ENCODE peak calls at places on chromosomes 12 and 14, in five cellular contexts. U is IMR-90, Z is bronchial epithelial cell, D is right atrium auricular region, C is B cell. K is an unnamed sample.

GRCh38 chr14:105026033-105026785 is 5.3 kb upstream of the CDCA4 start:
- DNase-seq in C (no peak), Z (peak), D (no peak), U (peak), K (peak)

GRCh38 chr12:10101648-10102220 is 2.9 kb upstream of the CLEC1A start:
- DNase-seq in C (no peak), U (no peak), Z (no peak), D (no peak), K (no peak)

GRCh38 chr14:67411375-67411774 is 590 bp downstream of the PLEK2 start:
- DNase-seq in U (no peak), D (no peak), C (no peak), Z (no peak), K (no peak)

GRCh38 chr12:39619316-39619659 is 315 bp downstream of the ABCD2 start:
- DNase-seq in U (no peak), C (no peak), D (no peak), Z (no peak), K (no peak)

GRCh38 chr14:94282991-94283723 is 9.9 kb downstream of the SERPINA10 start:
- DNase-seq in D (no peak), C (no peak), Z (peak), U (no peak), K (no peak)

GRCh38 chr14:71271166-71271945 is 364.1 kb downstream of the PCNX1 start:
- DNase-seq in D (no peak), U (no peak), C (no peak), Z (no peak), K (no peak)

GRCh38 chr14:66624319-66624937 is 116.5 kb downstream of the GPHN start:
- DNase-seq in D (peak), C (peak), U (peak), Z (peak), K (peak)

GRCh38 chr12:31325524-31325875 is 450 bp downstream of the SINHCAF start:
- DNase-seq in U (no peak), D (no peak), C (no peak), Z (no peak), K (no peak)

GRCh38 chr12:2447861-2448260 is 346.9 kb upstream of the FKBP4 start:
- DNase-seq in D (no peak), Z (no peak), C (no peak), U (no peak), K (no peak)

GRCh38 chr14:106343636-106344035 is 817.3 kb downstream of the TMEM121 start:
- DNase-seq in Z (no peak), U (no peak), C (no peak), D (peak), K (no peak)

GRCh38 chr14:36805116-36805515 is 143.5 kb downstream of the PAX9 start:
- DNase-seq in Z (no peak), D (peak), U (no peak), C (no peak), K (no peak)

GRCh38 chr12:89768586-89769482 is 60.2 kb upstream of the ATP2B1 start:
- DNase-seq in U (peak), C (no peak), D (no peak), Z (peak), K (peak)

GRCh38 chr12:1529862-1530591 is 64.4 kb downstream of the FBXL14 start:
- DNase-seq in Z (no peak), C (no peak), D (no peak), U (no peak), K (no peak)

GRCh38 chr14:75431011-75431410 is 3.2 kb downstream of the JDP2 start:
- DNase-seq in U (no peak), D (no peak), Z (no peak), C (no peak), K (no peak)

GRCh38 chr12:123073962-123074801 is 76.7 kb downstream of the PITPNM2 start:
- DNase-seq in D (no peak), U (no peak), C (no peak), Z (no peak), K (no peak)

GRCh38 chr14:106652494-106652893 is 1126.1 kb downstream of the TMEM121 start:
- DNase-seq in U (no peak), C (no peak), D (no peak), Z (peak), K (no peak)

GRCh38 chr12:46983393-46983793 is 96.0 kb upstream of the PCED1B start:
- DNase-seq in C (no peak), D (no peak), Z (peak), U (no peak), K (no peak)

GRCh38 chr12:62594771-62595170 is 128.1 kb downstream of the MON2 start:
- DNase-seq in Z (no peak), D (no peak), C (no peak), U (no peak), K (no peak)

GRCh38 chr14:91817566-91818325 is 49.6 kb downstream of the TC2N start:
- DNase-seq in C (peak), Z (no peak), U (no peak), D (no peak), K (no peak)

GRCh38 chr12:52847335-52848102 is 1.3 kb downstream of the KRT78 start:
- DNase-seq in U (no peak), C (no peak), D (no peak), Z (peak), K (no peak)

GRCh38 chr14:37056473-37056872 is 115.9 kb downstream of the SLC25A21 start:
- DNase-seq in U (peak), C (no peak), D (no peak), Z (peak), K (no peak)

GRCh38 chr12:32611986-32612385 is 67.1 kb upstream of the DNM1L start:
- DNase-seq in U (no peak), D (no peak), Z (no peak), C (no peak), K (no peak)

GRCh38 chr12:49776413-49776812 is 35.1 kb downstream of the TMBIM6 start:
- DNase-seq in Z (peak), U (peak), C (peak), D (peak), K (peak)

GRCh38 chr12:6563448-6564050 is 4.5 kb downstream of the NOP2 start:
- DNase-seq in U (peak), C (peak), D (no peak), Z (peak), K (no peak)

DNA sequence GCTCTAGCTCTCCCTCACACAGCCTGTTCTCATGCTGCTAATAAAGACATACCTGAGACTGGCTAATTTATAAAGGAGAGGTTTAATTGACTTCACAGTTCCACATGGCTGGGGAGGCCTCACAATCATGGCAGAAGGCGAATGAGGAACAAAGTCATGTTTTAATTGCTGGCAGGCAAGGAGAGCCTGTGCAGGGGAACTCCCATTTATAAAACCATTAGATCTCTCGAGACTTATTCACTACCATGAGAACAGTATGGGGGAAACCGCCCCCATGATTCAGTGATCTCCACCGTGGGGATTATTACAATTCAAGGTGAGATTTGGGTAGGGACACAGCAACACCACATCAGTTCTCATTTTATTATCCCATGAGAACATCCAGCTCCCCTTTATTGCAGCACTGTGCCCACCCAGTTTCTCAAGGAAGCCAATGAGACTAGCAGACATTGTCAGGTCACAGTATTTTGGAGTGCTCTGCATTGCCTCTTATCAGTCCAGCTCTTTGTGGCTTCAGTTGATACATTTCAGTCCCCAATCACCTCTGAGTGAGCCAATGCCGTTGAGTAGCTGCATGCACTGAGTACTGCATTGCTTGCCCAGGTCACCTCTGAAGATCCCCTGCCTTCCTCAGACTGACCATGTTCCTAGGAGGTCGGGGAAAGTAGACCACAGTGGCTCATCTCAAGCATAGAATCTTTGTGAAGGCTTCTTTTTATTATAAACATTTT is 131.2 kb downstream of the CRADD start:
- DNase-seq in Z (no peak), U (no peak), D (no peak), C (no peak), K (no peak)
- TF ChIP-seq CTCF in Z (no peak), U (no peak), D (no peak), C (no peak), K (no peak)

GRCh38 chr12:57479043-57479375 is 657 bp downstream of the ARHGAP9 start:
- DNase-seq in U (no peak), C (no peak), Z (no peak), D (no peak), K (no peak)
- TF ChIP-seq CTCF in U (no peak), C (no peak), Z (no peak), D (no peak), K (no peak)

DNA sequence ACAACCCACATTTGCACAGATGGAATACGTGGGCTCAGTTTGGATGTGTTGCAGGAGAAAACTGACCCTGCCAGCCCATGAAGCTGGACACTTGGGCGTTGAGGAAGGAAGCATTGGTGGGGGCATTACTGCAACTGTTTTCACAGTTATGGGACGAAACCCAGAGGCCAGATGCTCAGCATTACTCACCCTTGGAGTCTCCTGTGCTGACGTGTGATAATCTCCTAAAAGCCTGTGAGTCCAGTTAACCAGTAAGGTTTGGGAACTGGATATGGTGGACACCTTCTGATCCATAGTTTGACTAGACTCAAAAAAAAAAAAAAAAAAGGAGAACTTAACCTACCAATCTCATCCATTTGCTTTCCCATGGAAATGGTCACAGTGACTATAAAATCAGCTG is 52.8 kb upstream of the EGLN3 start:
- DNase-seq in Z (no peak), D (no peak), U (no peak), C (no peak), K (no peak)
- TF ChIP-seq CTCF in Z (no peak), D (no peak), U (no peak), C (no peak), K (no peak)

GRCh38 chr12:124369055-124369900 is 74.4 kb downstream of the RFLNA start:
- DNase-seq in U (peak), C (no peak), Z (no peak), D (peak), K (peak)
- TF ChIP-seq CTCF in U (peak), C (no peak), Z (no peak), D (no peak), K (peak)

DNA sequence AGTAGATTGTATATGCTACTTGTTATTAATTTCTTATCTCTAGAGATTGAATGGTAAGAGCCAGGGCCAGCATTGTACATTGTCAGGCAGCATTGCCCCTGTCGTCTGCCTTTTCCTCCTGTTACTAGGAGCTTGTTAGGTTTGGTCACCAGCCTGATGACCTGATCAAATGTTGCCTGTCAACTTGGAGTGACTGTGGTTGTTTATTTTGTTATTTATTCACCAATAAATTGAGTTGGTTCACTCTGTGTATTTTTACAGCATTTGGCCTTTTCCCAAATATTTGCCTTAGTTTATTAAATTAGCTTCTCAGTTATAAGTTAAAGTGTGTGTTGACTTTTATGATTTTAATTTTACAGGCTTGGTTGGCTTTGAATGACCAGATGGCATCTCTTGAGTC is 88.4 kb downstream of the PRKCH start:
- DNase-seq in U (no peak), Z (no peak), D (no peak), C (no peak), K (no peak)
- TF ChIP-seq CTCF in U (no peak), Z (no peak), D (no peak), C (no peak), K (no peak)

GRCh38 chr12:118749656-118750055 is 231.7 kb upstream of the SRRM4 start:
- DNase-seq in D (no peak), C (no peak), Z (no peak), U (no peak), K (no peak)

GRCh38 chr12:118747771-118748170 is 233.6 kb upstream of the SRRM4 start:
- DNase-seq in D (no peak), Z (no peak), C (no peak), U (no peak), K (no peak)

GRCh38 chr12:118746960-118747359 is 234.4 kb upstream of the SRRM4 start:
- DNase-seq in Z (no peak), C (no peak), D (no peak), U (no peak), K (no peak)

GRCh38 chr12:118750666-118751065 is 230.7 kb upstream of the SRRM4 start:
- DNase-seq in C (no peak), D (no peak), Z (no peak), U (no peak), K (no peak)

GRCh38 chr12:118748478-118749380 is 232.6 kb upstream of the SRRM4 start:
- DNase-seq in C (no peak), Z (no peak), D (no peak), U (no peak), K (no peak)
- TF ChIP-seq CTCF in C (no peak), Z (no peak), D (no peak), U (no peak), K (no peak)

DNA sequence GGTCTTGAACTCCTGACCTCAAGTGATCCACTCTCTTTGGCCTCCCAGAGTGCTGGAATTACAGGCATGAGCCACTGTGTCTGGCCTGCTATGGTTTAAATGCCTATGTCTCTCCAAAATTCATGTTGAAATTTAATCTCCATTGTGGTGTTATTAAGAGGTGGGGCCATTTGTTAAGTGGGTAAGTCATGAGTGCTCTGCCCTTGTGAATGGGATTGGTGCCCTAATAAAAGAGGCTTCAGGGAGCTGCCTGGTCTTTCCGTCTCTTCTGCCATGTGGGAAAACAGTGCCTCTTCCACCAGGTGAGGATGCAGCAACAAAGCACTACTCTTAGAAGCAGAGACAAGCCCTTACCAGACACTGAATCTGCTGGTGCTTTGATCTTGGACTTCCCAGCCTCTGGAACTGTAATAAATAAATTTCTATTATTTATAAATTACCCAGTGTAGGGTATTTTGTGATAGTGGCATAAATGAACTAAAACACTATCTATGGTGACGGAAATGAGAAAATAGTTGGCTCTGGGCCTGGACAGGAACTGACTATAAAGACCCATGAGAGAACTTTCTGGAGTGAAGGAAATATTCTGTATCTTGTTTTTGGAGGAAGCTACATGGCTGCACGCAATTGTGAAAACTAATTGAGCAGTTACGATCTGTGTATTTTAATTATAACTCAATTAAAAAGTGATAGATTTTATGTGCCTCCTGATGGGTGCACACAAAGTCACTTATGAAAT is 12.1 kb upstream of the ATP23 start:
- DNase-seq in U (no peak), C (no peak), D (no peak), Z (no peak), K (no peak)
- TF ChIP-seq CTCF in U (no peak), C (no peak), D (no peak), Z (no peak), K (no peak)

GRCh38 chr14:21091784-21092146 is 6.7 kb downstream of the ZNF219 start:
- DNase-seq in C (no peak), Z (no peak), D (no peak), U (no peak), K (no peak)
- TF ChIP-seq CTCF in C (no peak), Z (no peak), D (no peak), U (no peak), K (no peak)

GRCh38 chr12:45284096-45284901 is 68.4 kb downstream of the ANO6 start:
- DNase-seq in C (no peak), U (peak), D (no peak), Z (peak), K (peak)
- TF ChIP-seq CTCF in C (no peak), U (peak), D (no peak), Z (no peak), K (peak)

K was measured in HFFc6.